ENCODE peak calls at places on chromosomes 2 and 18, in seven cellular contexts. E, M, G, C, I, O and H are unnamed samples.

GRCh38 chr2:219416938-219417337 is 1.2 kb upstream of the DES start:
- DNase-seq in O (no peak), E (no peak), C (no peak), M (no peak), G (no peak), I (no peak), H (no peak)

GRCh38 chr2:204226305-204226861 is 289.8 kb downstream of the ICOS start:
- DNase-seq in O (no peak), E (no peak), M (no peak), I (no peak), C (no peak), G (no peak), H (no peak)

GRCh38 chr2:7916670-7917069 is 765.2 kb upstream of the ID2 start:
- DNase-seq in G (no peak), C (no peak), O (no peak), M (no peak), E (no peak), I (no peak), H (no peak)

GRCh38 chr2:229282758-229283546 is 11.9 kb upstream of the PID1 start:
- DNase-seq in C (peak), I (no peak), E (no peak), G (peak), M (peak), O (no peak), H (no peak)

GRCh38 chr18:58268849-58269248 is 224.8 kb downstream of the NEDD4L start:
- DNase-seq in O (no peak), M (peak), E (no peak), C (peak), I (peak), G (peak), H (no peak)

GRCh38 chr2:136118819-136119716 is 1.1 kb upstream of the CXCR4 start:
- DNase-seq in O (peak), E (peak), I (no peak), G (no peak), C (no peak), M (no peak), H (no peak)

GRCh38 chr2:60627412-60627811 is 74.0 kb upstream of the BCL11A start:
- DNase-seq in I (no peak), C (no peak), E (no peak), G (no peak), M (no peak), O (no peak), H (no peak)

GRCh38 chr18:62514570-62514969 is 8.3 kb upstream of the ZCCHC2 start:
- DNase-seq in O (no peak), I (no peak), C (no peak), E (no peak), G (no peak), M (no peak), H (no peak)

GRCh38 chr2:197028230-197028629 is 101.7 kb upstream of the PGAP1 start:
- DNase-seq in E (no peak), C (peak), M (peak), I (no peak), O (no peak), G (peak), H (no peak)

GRCh38 chr2:154449951-154450658 is 248.4 kb upstream of the KCNJ3 start:
- DNase-seq in C (no peak), I (no peak), M (no peak), E (no peak), O (no peak), G (no peak), H (no peak)

GRCh38 chr2:1758112-1758630 is 13.9 kb upstream of the PXDN start:
- DNase-seq in G (no peak), C (no peak), I (no peak), O (no peak), M (no peak), E (no peak), H (no peak)

GRCh38 chr2:11102956-11103860 is 52.1 kb upstream of the SLC66A3 start:
- DNase-seq in E (no peak), I (no peak), M (no peak), C (no peak), O (no peak), G (no peak), H (no peak)